ENCODE peak calls at places on chromosomes 3 and 15, in four cellular contexts. D is mesenchymal stem cell, J is neuronal stem cell, N is mesendoderm. L is an unnamed sample.

GRCh38 chr3:44529927-44530326 is 25.1 kb upstream of the ZKSCAN7 start:
- DNase-seq in D (no peak), J (no peak), N (no peak), L (no peak)

GRCh38 chr15:60859996-60860494 is 369.1 kb downstream of the RORA start:
- DNase-seq in D (peak), J (no peak), N (no peak), L (no peak)

GRCh38 chr15:76868740-76869139 is 36.4 kb downstream of the SCAPER start:
- DNase-seq in D (no peak), J (no peak), N (no peak), L (no peak)

GRCh38 chr3:18758047-18758704 is 333.0 kb upstream of the SATB1 start:
- DNase-seq in D (peak), J (peak), N (peak), L (peak)

GRCh38 chr15:72866866-72867616 is 83.5 kb upstream of the ADPGK start:
- DNase-seq in D (no peak), J (no peak), N (no peak), L (no peak)

GRCh38 chr3:38457111-38458003 is 3.7 kb downstream of the ACVR2B start:
- DNase-seq in D (no peak), J (no peak), N (peak), L (no peak)

GRCh38 chr15:67043939-67044771 is 21.2 kb upstream of the SMAD3 start:
- DNase-seq in D (peak), J (no peak), N (peak), L (peak)

GRCh38 chr3:191283400-191283799 is 45.8 kb upstream of the CCDC50 start:
- DNase-seq in D (no peak), J (no peak), N (no peak), L (no peak)

GRCh38 chr3:183764854-183765731 is 60.3 kb downstream of the MAP6D1 start:
- DNase-seq in D (peak), J (no peak), N (peak), L (no peak)

GRCh38 chr3:12509466-12509865 is 25.2 kb downstream of the TSEN2 start:
- DNase-seq in D (peak), J (no peak), N (no peak), L (no peak)
- H2AK5ac ChIP-seq in D (peak), J (no peak), N (no peak), L (no peak)

GRCh38 chr15:55740981-55741591 is 1.9 kb downstream of the PRTG start:
- DNase-seq in D (peak), J (no peak), N (peak), L (no peak)

GRCh38 chr15:55742927-55743614 is at the start of gene PRTG:
- DNase-seq in D (peak), J (peak), N (peak), L (peak)

GRCh38 chr15:55740479-55740878 is 2.5 kb downstream of the PRTG start:
- DNase-seq in D (peak), J (no peak), N (no peak), L (no peak)

GRCh38 chr15:55742498-55742926 is 440 bp downstream of the PRTG start:
- DNase-seq in D (peak), J (no peak), N (no peak), L (no peak)

GRCh38 chr15:55741592-55742497 is 1.1 kb downstream of the PRTG start:
- DNase-seq in D (peak), J (no peak), N (peak), L (peak)
- H2BK5ac ChIP-seq in D (no peak), J (peak), N (peak), L (no peak)

GRCh38 chr3:58241321-58242044 is 3.9 kb downstream of the ABHD6 start:
- DNase-seq in D (peak), J (no peak), N (no peak), L (no peak)
- H2AK5ac ChIP-seq in D (no peak), J (no peak), N (no peak), L (no peak)

GRCh38 chr15:100759116-100759515 is 120.5 kb upstream of the ALDH1A3 start:
- DNase-seq in D (peak), J (no peak), N (no peak), L (no peak)
- H2BK5ac ChIP-seq in D (no peak), J (no peak), N (no peak), L (no peak)

DNA sequence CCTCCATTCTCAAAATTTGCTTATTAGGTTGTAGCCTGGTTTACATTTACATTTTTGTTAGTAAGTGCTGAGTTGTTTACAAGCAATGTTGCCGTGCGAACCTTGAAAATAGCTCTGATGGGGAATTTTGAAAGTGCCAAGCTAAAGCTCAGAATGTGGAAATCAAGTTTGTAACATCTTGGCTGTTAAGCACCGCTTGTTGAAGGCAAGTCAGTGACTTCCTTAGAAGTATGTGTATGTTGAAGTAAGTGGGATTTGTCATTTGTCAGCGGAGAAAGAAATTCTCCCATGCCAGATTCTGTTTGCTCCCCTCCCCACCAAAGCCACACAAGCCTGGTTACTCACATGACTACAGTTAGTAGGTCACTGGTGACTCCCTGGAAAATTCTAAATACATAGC is 390.8 kb upstream of the SEMA6D start:
- DNase-seq in D (peak), J (no peak), N (peak), L (no peak)
- H2AK5ac ChIP-seq in D (no peak), J (no peak), N (no peak), L (no peak)

DNA sequence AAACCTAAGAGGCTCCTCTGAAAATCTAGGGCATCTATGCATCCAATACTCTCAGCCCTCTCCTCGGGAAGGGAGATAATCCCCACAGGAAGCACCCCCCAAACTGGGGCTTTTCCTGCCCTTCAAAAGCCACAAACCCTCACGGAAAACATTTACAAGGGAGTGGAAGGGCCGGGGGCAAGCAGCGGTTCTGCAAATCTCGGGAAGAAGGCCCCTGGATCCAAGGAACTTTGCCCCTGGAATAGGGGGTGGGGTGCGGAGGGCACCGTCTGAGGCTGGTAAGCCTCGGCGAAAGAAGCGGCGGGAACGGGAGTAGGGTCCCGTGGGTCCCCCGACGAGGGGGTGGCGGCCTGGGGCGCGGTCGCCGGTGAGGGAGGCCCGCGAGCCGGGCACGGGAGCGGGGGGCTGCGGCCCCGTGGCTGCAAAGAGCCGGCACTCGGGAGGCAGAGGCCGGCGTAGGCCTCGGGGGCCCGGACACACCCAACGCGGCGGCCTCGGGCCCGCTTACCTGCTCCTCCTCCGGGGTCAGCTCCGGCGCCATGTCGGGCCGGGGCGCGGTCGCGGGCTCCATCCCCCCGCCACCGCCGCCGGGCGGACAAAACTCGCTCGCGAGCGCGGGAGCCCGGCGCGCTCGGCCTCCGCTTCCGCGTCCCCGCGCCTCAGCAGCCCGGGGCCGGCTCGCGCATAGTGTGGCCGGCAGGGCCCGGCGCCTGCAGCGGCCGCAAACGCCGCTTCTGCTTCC is 738 bp downstream of the PTPN9 start:
- DNase-seq in D (no peak), J (peak), N (peak), L (peak)
- H2BK5ac ChIP-seq in D (peak), J (peak), N (peak), L (no peak)

DNA sequence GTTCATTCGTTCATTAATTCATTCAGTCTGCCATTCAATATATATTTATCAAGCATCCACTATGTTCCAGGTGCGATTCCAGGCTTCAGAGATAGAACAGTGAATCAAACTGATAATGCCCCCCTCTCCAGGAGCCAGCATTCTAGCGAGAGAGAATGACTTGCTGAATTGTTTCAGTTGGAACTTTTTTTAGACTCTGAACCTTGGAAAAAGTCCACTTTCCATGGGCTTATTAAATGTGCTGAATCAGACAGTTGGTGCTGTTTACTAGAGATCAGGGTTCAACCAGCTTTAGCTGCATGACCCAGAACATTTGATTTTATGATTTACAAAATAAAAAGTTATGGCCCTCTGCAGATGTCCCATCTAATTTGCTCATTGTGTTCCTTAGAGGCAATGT is 213.2 kb downstream of the THSD4 start:
- DNase-seq in D (no peak), J (no peak), N (no peak), L (no peak)
- H2AK5ac ChIP-seq in D (no peak), J (no peak), N (no peak), L (no peak)

GRCh38 chr15:81942655-81943054 is 103.2 kb downstream of the MEX3B start:
- DNase-seq in D (no peak), J (no peak), N (no peak), L (no peak)
- H2BK5ac ChIP-seq in D (no peak), J (no peak), N (no peak), L (no peak)